ENCODE peak calls at places on chromosomes 16 and 17, in seven cellular contexts. D is testis, J is lung, X is GM10248, B is prostate gland, T is upper lobe of right lung, P is colonic mucosa. K is an unnamed sample.

GRCh38 chr16:50293994-50294855 is 27.9 kb downstream of the ADCY7 start:
- DNase-seq in J (no peak), T (peak; percentile 51), D (no peak), X (no peak), P (no peak), B (no peak), K (no peak)

GRCh38 chr16:89934611-89935553 is 11.7 kb downstream of the TUBB3 start:
- DNase-seq in T (no peak), D (no peak), J (no peak), P (no peak), B (no peak), X (no peak), K (no peak)

GRCh38 chr17:49555495-49556018 is 20.1 kb upstream of the NXPH3 start:
- DNase-seq in P (no peak), X (peak; percentile 15), T (no peak), D (no peak), J (no peak), B (peak; percentile 49), K (no peak)

GRCh38 chr17:17685775-17686291 is 4.6 kb downstream of the RAI1 start:
- DNase-seq in P (peak; percentile 88), B (peak; percentile 81), T (peak; percentile 83), X (no peak), J (peak; percentile 60), D (peak; percentile 68), K (peak; percentile 79)

GRCh38 chr17:48601528-48602430 is 3.0 kb downstream of the HOXB6 start:
- DNase-seq in J (no peak), D (no peak), X (no peak), B (no peak), T (no peak), P (peak; percentile 88), K (peak; percentile 77)

GRCh38 chr16:65754799-65755691 is 611.4 kb upstream of the CDH5 start:
- DNase-seq in D (no peak), T (no peak), X (no peak), B (no peak), P (peak; percentile 17), J (no peak), K (peak; percentile 24)

GRCh38 chr17:51650202-51650601 is 389.9 kb downstream of the UTP18 start:
- DNase-seq in J (no peak), T (no peak), X (no peak), D (no peak), P (no peak), B (no peak), K (no peak)

GRCh38 chr16:21608647-21609328 is 9.4 kb downstream of the METTL9 start:
- DNase-seq in X (no peak), J (no peak), D (no peak), B (no peak), T (no peak), P (no peak), K (no peak)

GRCh38 chr16:397736-398332 is 835 bp downstream of the NME4 start:
- DNase-seq in X (peak; percentile 57), P (peak; percentile 70), B (peak; percentile 82), D (peak; percentile 75), T (peak; percentile 86), J (no peak), K (peak; percentile 81)

GRCh38 chr16:57824880-57825279 is 22.6 kb upstream of the KIFC3 start:
- DNase-seq in T (peak; percentile 86), P (no peak), D (no peak), B (no peak), X (no peak), J (peak; percentile 84), K (no peak)

GRCh38 chr17:7943291-7943690 is 11.3 kb downstream of the CNTROB start:
- DNase-seq in X (no peak), P (no peak), J (no peak), D (no peak), B (no peak), T (no peak), K (no peak)

DNA sequence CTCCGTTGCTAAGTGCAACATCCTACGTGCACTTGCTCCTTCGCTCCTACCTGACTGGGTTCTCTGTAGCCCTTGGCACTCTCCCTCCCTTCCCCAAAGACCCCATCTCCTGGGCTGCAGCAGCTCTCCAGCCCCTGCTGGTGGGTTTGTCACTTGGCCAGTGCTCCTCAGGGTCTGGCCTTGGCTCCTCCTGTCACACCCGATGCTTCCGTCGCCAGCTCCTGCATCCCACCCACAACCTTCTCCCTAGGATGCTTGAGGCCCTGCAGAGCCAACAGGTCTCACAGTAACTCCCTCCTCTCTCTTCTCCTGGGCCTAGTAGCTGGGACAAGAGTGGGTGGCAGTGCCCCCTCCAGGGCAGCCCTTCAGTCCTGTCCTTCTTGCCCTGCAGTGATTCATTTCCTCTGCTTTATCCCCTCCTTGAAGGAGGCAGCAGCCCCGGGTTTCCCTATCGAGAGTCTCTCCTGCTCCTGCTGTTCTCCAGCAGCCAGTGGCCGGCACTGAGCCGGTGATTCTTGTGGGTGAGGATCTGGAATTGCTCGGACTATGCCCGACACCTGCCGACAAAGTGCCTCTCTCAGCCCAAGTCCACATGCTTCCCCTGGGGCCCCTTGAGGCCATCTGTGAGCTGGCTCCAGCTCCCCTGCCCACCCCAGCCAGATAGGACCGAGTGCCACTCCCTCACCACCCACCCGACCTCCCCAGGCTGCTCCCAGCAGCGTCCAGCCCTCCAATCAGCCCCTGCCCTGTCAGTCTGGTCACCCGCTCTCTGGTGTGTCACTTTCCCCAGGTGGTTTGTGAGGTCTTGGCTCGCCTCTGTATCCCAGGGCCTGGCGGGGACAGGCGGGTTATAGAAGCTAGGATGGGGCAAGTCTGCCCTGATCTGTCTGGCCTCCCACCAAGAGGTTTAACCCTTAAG is 3.8 kb downstream of the LITAFD start:
- DNase-seq in X (no peak), J (no peak), T (peak; percentile 64), P (no peak), B (no peak), D (no peak), K (peak; percentile 50)
- TF ChIP-seq CTCF in X (no peak), J (no peak), T (no peak), P (no peak), B (no peak), D (no peak), K (no peak)

GRCh38 chr16:54817432-54817831 is 113.2 kb upstream of the IRX5 start:
- DNase-seq in J (peak; percentile 32), T (no peak), P (no peak), D (no peak), B (no peak), X (no peak), K (no peak)
- TF ChIP-seq CTCF in J (no peak), T (peak; percentile 36), P (no peak), D (no peak), B (no peak), X (no peak), K (no peak)

DNA sequence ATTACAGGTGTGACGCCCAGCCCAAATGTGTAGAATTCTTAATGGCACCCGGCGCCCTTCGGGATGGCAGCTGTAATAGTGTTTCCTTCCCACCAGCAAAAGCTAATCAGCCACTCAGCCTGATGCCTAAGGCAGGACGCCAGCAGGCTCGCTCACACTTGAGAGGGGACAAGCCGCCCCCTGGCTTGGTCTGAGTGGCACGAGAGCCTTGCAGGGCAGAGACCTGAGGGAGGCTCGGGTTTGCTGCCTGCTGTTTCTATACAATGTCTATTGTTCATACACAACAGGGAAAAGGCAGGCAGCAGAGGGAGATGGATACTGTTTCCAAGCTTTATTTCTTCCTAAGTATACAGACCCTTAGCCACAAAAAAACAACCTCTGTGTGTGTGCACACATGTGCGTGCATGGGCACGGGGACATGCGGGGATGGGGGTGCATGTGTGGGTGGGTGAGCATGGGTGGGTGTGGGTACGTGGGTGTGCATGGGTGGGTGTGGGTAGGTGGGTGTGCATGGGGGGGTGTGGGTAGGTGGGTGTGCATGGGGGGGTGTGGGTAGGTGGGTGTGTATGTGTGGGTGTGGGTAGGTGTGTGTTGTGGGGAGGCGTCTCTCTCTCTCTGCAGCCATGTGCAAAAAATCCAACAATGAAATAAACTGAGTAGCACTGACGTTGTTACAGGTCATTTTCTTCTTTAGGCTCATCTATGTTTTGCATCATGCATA is 10.0 kb downstream of the SLC38A8 start:
- DNase-seq in J (no peak), P (no peak), T (no peak), X (no peak), B (no peak), D (no peak), K (no peak)
- TF ChIP-seq CTCF in J (no peak), P (no peak), T (no peak), X (no peak), B (no peak), D (no peak), K (no peak)

GRCh38 chr17:9402590-9403199 is 172.9 kb downstream of the STX8 start:
- DNase-seq in T (no peak), B (no peak), D (peak; percentile 21), X (peak; percentile 47), J (no peak), P (peak; percentile 57), K (peak; percentile 25)
- TF ChIP-seq CTCF in T (peak; percentile 41), B (no peak), D (peak; percentile 28), X (peak; percentile 55), J (no peak), P (peak; percentile 46), K (peak; percentile 30)

GRCh38 chr17:55768946-55769624 is 18.2 kb downstream of the PCTP start:
- DNase-seq in J (no peak), B (no peak), D (no peak), T (no peak), X (no peak), P (no peak), K (no peak)

GRCh38 chr17:55772086-55772485 is 21.2 kb downstream of the PCTP start:
- DNase-seq in B (no peak), P (no peak), D (no peak), T (no peak), J (no peak), X (no peak), K (no peak)

GRCh38 chr17:55773671-55774070 is 22.8 kb downstream of the PCTP start:
- DNase-seq in X (no peak), B (no peak), T (no peak), D (no peak), J (no peak), P (no peak), K (no peak)

GRCh38 chr17:55769625-55770000 is 18.8 kb downstream of the PCTP start:
- DNase-seq in X (no peak), D (no peak), P (no peak), J (no peak), B (no peak), T (no peak), K (peak; percentile 17)

DNA sequence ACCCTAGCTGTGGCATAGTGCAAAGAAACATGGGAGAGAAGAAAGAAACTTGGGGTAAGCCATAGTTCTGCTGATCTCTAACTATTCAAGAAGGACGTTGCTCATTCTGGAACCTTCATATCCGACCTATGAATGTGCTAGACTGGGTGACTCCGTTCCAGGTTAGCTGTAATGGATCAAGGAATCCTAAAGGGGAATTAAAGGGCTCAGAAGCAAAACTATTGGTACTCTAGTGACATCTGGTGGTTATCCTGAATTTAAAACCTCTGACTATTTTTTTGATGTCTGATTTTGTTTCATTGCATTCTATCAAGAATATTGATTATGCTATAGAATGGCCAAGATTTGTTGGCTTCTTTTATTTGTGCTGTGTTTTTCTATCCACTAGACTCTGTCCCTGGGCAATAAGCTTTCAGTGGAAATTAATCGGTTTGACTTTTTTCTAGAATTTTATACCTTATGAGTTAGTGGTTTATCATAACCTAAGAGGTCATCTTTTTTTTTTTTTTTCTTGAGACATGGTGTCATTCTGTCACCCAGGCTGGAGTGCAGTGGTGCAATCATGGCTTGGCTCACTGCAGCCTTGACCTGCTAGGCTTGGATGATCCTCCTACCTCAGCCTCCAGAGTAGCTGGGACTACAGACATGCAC is 19.5 kb downstream of the PCTP start:
- DNase-seq in T (no peak), P (no peak), J (no peak), B (no peak), X (peak; percentile 45), D (no peak), K (no peak)
- TF ChIP-seq CTCF in T (peak; percentile 56), P (peak; percentile 53), J (peak; percentile 14), B (no peak), X (peak; percentile 26), D (peak; percentile 62), K (peak; percentile 46)

GRCh38 chr16:12907670-12908233 is 6.4 kb downstream of the SHISA9 start:
- DNase-seq in T (no peak), J (no peak), B (no peak), X (no peak), P (no peak), D (no peak), K (no peak)
- TF ChIP-seq CTCF in T (no peak), J (no peak), B (no peak), X (no peak), P (no peak), D (no peak), K (no peak)

K was measured in transverse colon.